ENCODE peak calls at places on chromosome 19, in seven cellular contexts. One of them, this sample, is unnamed.

GRCh38 chr19:19627716-19628498 is at the start of gene LPAR2:
- DNase-seq in stimulated activated CD8-positive, alpha-beta memory T cell treated with anti-CD3 and anti-CD28 coated beads, Interleukin-4, amount 100 ng/mL, for 24 hours: peak; percentile 55
- DNase-seq in AG10803: no peak
- DNase-seq in uterus: no peak
- DNase-seq in nucleus accumbens: no peak
- DNase-seq in activated naive CD8-positive, alpha-beta T cell treated with anti-CD3 and anti-CD28 coated beads, Interleukin-2, amount 10 ng/mL, durations not matched to agents 7 days and 5 days: peak; percentile 92
- DNase-seq in B cell: peak; percentile 100
- DNase-seq in this sample: no peak

GRCh38 chr19:17777840-17778620 is 16.9 kb upstream of the B3GNT3 start:
- DNase-seq in stimulated activated CD8-positive, alpha-beta memory T cell treated with anti-CD3 and anti-CD28 coated beads, Interleukin-4, amount 100 ng/mL, for 24 hours: peak; percentile 35
- DNase-seq in AG10803: peak; percentile 14
- DNase-seq in uterus: peak; percentile 24
- DNase-seq in nucleus accumbens: peak; percentile 17
- DNase-seq in activated naive CD8-positive, alpha-beta T cell treated with anti-CD3 and anti-CD28 coated beads, Interleukin-2, amount 10 ng/mL, durations not matched to agents 7 days and 5 days: peak; percentile 57
- DNase-seq in B cell: peak; percentile 56
- DNase-seq in this sample: no peak

GRCh38 chr19:15124572-15125231 is 17.5 kb downstream of the SYDE1 start:
- DNase-seq in stimulated activated CD8-positive, alpha-beta memory T cell treated with anti-CD3 and anti-CD28 coated beads, Interleukin-4, amount 100 ng/mL, for 24 hours: no peak
- DNase-seq in AG10803: no peak
- DNase-seq in uterus: no peak
- DNase-seq in nucleus accumbens: no peak
- DNase-seq in activated naive CD8-positive, alpha-beta T cell treated with anti-CD3 and anti-CD28 coated beads, Interleukin-2, amount 10 ng/mL, durations not matched to agents 7 days and 5 days: no peak
- DNase-seq in B cell: no peak
- DNase-seq in this sample: no peak

GRCh38 chr19:51108805-51109146 is 567 bp upstream of the CTU1 start:
- DNase-seq in stimulated activated CD8-positive, alpha-beta memory T cell treated with anti-CD3 and anti-CD28 coated beads, Interleukin-4, amount 100 ng/mL, for 24 hours: no peak
- DNase-seq in AG10803: no peak
- DNase-seq in uterus: no peak
- DNase-seq in nucleus accumbens: peak; percentile 89
- DNase-seq in activated naive CD8-positive, alpha-beta T cell treated with anti-CD3 and anti-CD28 coated beads, Interleukin-2, amount 10 ng/mL, durations not matched to agents 7 days and 5 days: no peak
- DNase-seq in B cell: no peak
- DNase-seq in this sample: no peak

GRCh38 chr19:42038675-42039074 is 31.3 kb downstream of the GRIK5 start:
- DNase-seq in stimulated activated CD8-positive, alpha-beta memory T cell treated with anti-CD3 and anti-CD28 coated beads, Interleukin-4, amount 100 ng/mL, for 24 hours: no peak
- DNase-seq in AG10803: peak; percentile 13
- DNase-seq in uterus: no peak
- DNase-seq in nucleus accumbens: no peak
- DNase-seq in activated naive CD8-positive, alpha-beta T cell treated with anti-CD3 and anti-CD28 coated beads, Interleukin-2, amount 10 ng/mL, durations not matched to agents 7 days and 5 days: no peak
- DNase-seq in B cell: no peak
- DNase-seq in this sample: no peak

GRCh38 chr19:28502879-28503734 is 709.8 kb downstream of the UQCRFS1 start:
- DNase-seq in stimulated activated CD8-positive, alpha-beta memory T cell treated with anti-CD3 and anti-CD28 coated beads, Interleukin-4, amount 100 ng/mL, for 24 hours: no peak
- DNase-seq in AG10803: no peak
- DNase-seq in uterus: no peak
- DNase-seq in nucleus accumbens: no peak
- DNase-seq in activated naive CD8-positive, alpha-beta T cell treated with anti-CD3 and anti-CD28 coated beads, Interleukin-2, amount 10 ng/mL, durations not matched to agents 7 days and 5 days: no peak
- DNase-seq in B cell: no peak
- DNase-seq in this sample: no peak

GRCh38 chr19:33304760-33305647 is 2.7 kb upstream of the CEBPA start:
- DNase-seq in stimulated activated CD8-positive, alpha-beta memory T cell treated with anti-CD3 and anti-CD28 coated beads, Interleukin-4, amount 100 ng/mL, for 24 hours: no peak
- DNase-seq in AG10803: no peak
- DNase-seq in uterus: no peak
- DNase-seq in nucleus accumbens: no peak
- DNase-seq in activated naive CD8-positive, alpha-beta T cell treated with anti-CD3 and anti-CD28 coated beads, Interleukin-2, amount 10 ng/mL, durations not matched to agents 7 days and 5 days: no peak
- DNase-seq in B cell: no peak
- DNase-seq in this sample: peak; percentile 55

GRCh38 chr19:37334179-37335071 is 36.5 kb upstream of the ZNF527 start:
- DNase-seq in stimulated activated CD8-positive, alpha-beta memory T cell treated with anti-CD3 and anti-CD28 coated beads, Interleukin-4, amount 100 ng/mL, for 24 hours: peak; percentile 75
- DNase-seq in AG10803: peak; percentile 83
- DNase-seq in uterus: peak; percentile 88
- DNase-seq in nucleus accumbens: peak; percentile 94
- DNase-seq in activated naive CD8-positive, alpha-beta T cell treated with anti-CD3 and anti-CD28 coated beads, Interleukin-2, amount 10 ng/mL, durations not matched to agents 7 days and 5 days: peak; percentile 84
- DNase-seq in B cell: peak; percentile 80
- DNase-seq in this sample: peak; percentile 88

GRCh38 chr19:35257113-35257461 is 8.3 kb downstream of the LSR start:
- DNase-seq in stimulated activated CD8-positive, alpha-beta memory T cell treated with anti-CD3 and anti-CD28 coated beads, Interleukin-4, amount 100 ng/mL, for 24 hours: no peak
- DNase-seq in AG10803: no peak
- DNase-seq in uterus: no peak
- DNase-seq in nucleus accumbens: no peak
- DNase-seq in activated naive CD8-positive, alpha-beta T cell treated with anti-CD3 and anti-CD28 coated beads, Interleukin-2, amount 10 ng/mL, durations not matched to agents 7 days and 5 days: peak; percentile 10
- DNase-seq in B cell: no peak
- DNase-seq in this sample: no peak

GRCh38 chr19:31427857-31428256 is 78.6 kb upstream of the TSHZ3 start:
- DNase-seq in stimulated activated CD8-positive, alpha-beta memory T cell treated with anti-CD3 and anti-CD28 coated beads, Interleukin-4, amount 100 ng/mL, for 24 hours: no peak
- DNase-seq in AG10803: peak; percentile 18
- DNase-seq in uterus: no peak
- DNase-seq in nucleus accumbens: no peak
- DNase-seq in activated naive CD8-positive, alpha-beta T cell treated with anti-CD3 and anti-CD28 coated beads, Interleukin-2, amount 10 ng/mL, durations not matched to agents 7 days and 5 days: no peak
- DNase-seq in B cell: no peak
- DNase-seq in this sample: no peak

GRCh38 chr19:14473915-14474578 is 1.1 kb downstream of the PTGER1 start:
- DNase-seq in stimulated activated CD8-positive, alpha-beta memory T cell treated with anti-CD3 and anti-CD28 coated beads, Interleukin-4, amount 100 ng/mL, for 24 hours: no peak
- DNase-seq in AG10803: no peak
- DNase-seq in uterus: no peak
- DNase-seq in nucleus accumbens: no peak
- DNase-seq in activated naive CD8-positive, alpha-beta T cell treated with anti-CD3 and anti-CD28 coated beads, Interleukin-2, amount 10 ng/mL, durations not matched to agents 7 days and 5 days: no peak
- DNase-seq in B cell: peak; percentile 60
- DNase-seq in this sample: no peak

GRCh38 chr19:45995715-45996385 is 583 bp downstream of the CCDC61 start:
- DNase-seq in stimulated activated CD8-positive, alpha-beta memory T cell treated with anti-CD3 and anti-CD28 coated beads, Interleukin-4, amount 100 ng/mL, for 24 hours: no peak
- DNase-seq in AG10803: no peak
- DNase-seq in uterus: no peak
- DNase-seq in nucleus accumbens: no peak
- DNase-seq in activated naive CD8-positive, alpha-beta T cell treated with anti-CD3 and anti-CD28 coated beads, Interleukin-2, amount 10 ng/mL, durations not matched to agents 7 days and 5 days: no peak
- DNase-seq in B cell: no peak
- DNase-seq in this sample: no peak

GRCh38 chr19:50728084-50728737 is 5.0 kb downstream of the CLEC11A start:
- DNase-seq in stimulated activated CD8-positive, alpha-beta memory T cell treated with anti-CD3 and anti-CD28 coated beads, Interleukin-4, amount 100 ng/mL, for 24 hours: peak; percentile 84
- DNase-seq in AG10803: peak; percentile 62
- DNase-seq in uterus: peak; percentile 82
- DNase-seq in nucleus accumbens: peak; percentile 75
- DNase-seq in activated naive CD8-positive, alpha-beta T cell treated with anti-CD3 and anti-CD28 coated beads, Interleukin-2, amount 10 ng/mL, durations not matched to agents 7 days and 5 days: peak; percentile 85
- DNase-seq in B cell: peak; percentile 42
- DNase-seq in this sample: no peak

GRCh38 chr19:1318678-1319471 is 33.2 kb downstream of the EFNA2 start:
- DNase-seq in stimulated activated CD8-positive, alpha-beta memory T cell treated with anti-CD3 and anti-CD28 coated beads, Interleukin-4, amount 100 ng/mL, for 24 hours: no peak
- DNase-seq in AG10803: no peak
- DNase-seq in uterus: no peak
- DNase-seq in nucleus accumbens: no peak
- DNase-seq in activated naive CD8-positive, alpha-beta T cell treated with anti-CD3 and anti-CD28 coated beads, Interleukin-2, amount 10 ng/mL, durations not matched to agents 7 days and 5 days: no peak
- DNase-seq in B cell: peak; percentile 67
- DNase-seq in this sample: no peak

This sample was measured in coronary artery.